ENCODE peak calls at places on chromosomes 13 and 19, in seven cellular contexts. F, S, I, K, T, G and P are unnamed samples. For H3K4me1 and H3K9me3, the result is how much of the 10 kb centered on the place peaks cover.

GRCh38 chr13:49213997-49214916 is 5.9 kb upstream of the MLNR start:
- DNase-seq in F (no peak), S (no peak), I (no peak), K (no peak), T (no peak), G (no peak), P (no peak)

GRCh38 chr19:46076951-46077814 is 36.4 kb upstream of the IGFL4 start:
- DNase-seq in F (peak), S (peak), I (peak), K (no peak), T (no peak), G (no peak), P (no peak)

GRCh38 chr19:8194528-8195275 is 14.5 kb upstream of the CERS4 start:
- DNase-seq in F (no peak), S (no peak), I (no peak), K (no peak), T (no peak), G (peak), P (no peak)

GRCh38 chr13:102965802-102966201 is 100.4 kb downstream of the SLC10A2 start:
- DNase-seq in F (no peak), S (no peak), I (no peak), K (no peak), T (no peak), G (no peak), P (no peak)

GRCh38 chr19:29509456-29509855 is 16.3 kb upstream of the VSTM2B start:
- DNase-seq in F (no peak), S (no peak), I (no peak), K (no peak), T (peak), G (peak), P (no peak)

GRCh38 chr19:32359581-32359980 is 14.2 kb downstream of the ZNF507 start:
- DNase-seq in F (no peak), S (no peak), I (no peak), K (no peak), T (no peak), G (no peak), P (no peak)

GRCh38 chr19:27777726-27778125 is 1435.2 kb downstream of the UQCRFS1 start:
- DNase-seq in F (no peak), S (peak), I (no peak), K (no peak), T (no peak), G (no peak), P (no peak)

GRCh38 chr19:19873381-19873780 is 7.7 kb downstream of the ZNF253 start:
- DNase-seq in F (no peak), S (no peak), I (no peak), K (no peak), T (no peak), G (no peak), P (no peak)

GRCh38 chr13:73849292-73849691 is 284.9 kb downstream of the KLF12 start:
- DNase-seq in F (no peak), S (no peak), I (no peak), K (no peak), T (no peak), G (no peak), P (no peak)

GRCh38 chr19:567296-567900 is 5.0 kb upstream of the BSG start:
- DNase-seq in F (no peak), S (no peak), I (no peak), K (no peak), T (no peak), G (peak), P (no peak)

GRCh38 chr19:44764975-44765948 is 12.4 kb upstream of the CBLC start:
- DNase-seq in F (no peak), S (peak), I (no peak), K (no peak), T (peak), G (peak), P (no peak)

GRCh38 chr13:32682740-32683139 is 96.5 kb downstream of the PDS5B start:
- DNase-seq in F (no peak), S (no peak), I (no peak), K (no peak), T (no peak), G (no peak), P (no peak)

GRCh38 chr19:616276-616675 is 17.1 kb downstream of the POLRMT start:
- DNase-seq in F (no peak), S (no peak), I (no peak), K (no peak), T (no peak), G (no peak), P (no peak)

GRCh38 chr19:2488405-2488941 is 12.5 kb downstream of the GADD45B start:
- DNase-seq in F (no peak), S (no peak), I (no peak), K (no peak), T (no peak), G (no peak), P (no peak)

GRCh38 chr19:4803736-4804695 is 12.5 kb downstream of the FEM1A start:
- DNase-seq in F (peak), S (peak), I (no peak), K (peak), T (peak), G (peak), P (no peak)

DNA sequence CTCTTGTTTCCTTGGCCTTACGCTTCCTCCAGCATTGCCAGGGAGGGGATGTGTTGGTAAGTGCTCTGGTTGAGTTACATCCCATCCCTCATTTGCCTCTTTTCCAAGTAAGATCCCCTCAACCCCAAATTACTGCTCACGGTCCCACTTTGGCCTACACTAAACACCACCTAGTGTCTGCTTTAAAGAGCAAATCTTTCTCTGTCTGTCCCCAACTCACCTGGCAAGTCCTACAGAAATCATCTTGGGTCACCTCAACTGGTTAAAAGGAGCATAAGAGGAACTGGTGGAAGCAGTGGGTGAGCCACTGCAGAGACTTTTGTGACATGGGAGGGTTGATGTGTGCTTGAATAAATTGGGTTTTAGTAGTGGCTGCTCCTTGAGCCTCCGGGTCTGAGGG is 55.2 kb upstream of the SERPINE3 start:
- DNase-seq in F (no peak), S (no peak), I (no peak), K (no peak), T (no peak), G (no peak), P (no peak)
- H3K4me1 ChIP-seq in F (under half), S (under half), I (under half), K (under half), T (under half), G (under half), P (under half)

DNA sequence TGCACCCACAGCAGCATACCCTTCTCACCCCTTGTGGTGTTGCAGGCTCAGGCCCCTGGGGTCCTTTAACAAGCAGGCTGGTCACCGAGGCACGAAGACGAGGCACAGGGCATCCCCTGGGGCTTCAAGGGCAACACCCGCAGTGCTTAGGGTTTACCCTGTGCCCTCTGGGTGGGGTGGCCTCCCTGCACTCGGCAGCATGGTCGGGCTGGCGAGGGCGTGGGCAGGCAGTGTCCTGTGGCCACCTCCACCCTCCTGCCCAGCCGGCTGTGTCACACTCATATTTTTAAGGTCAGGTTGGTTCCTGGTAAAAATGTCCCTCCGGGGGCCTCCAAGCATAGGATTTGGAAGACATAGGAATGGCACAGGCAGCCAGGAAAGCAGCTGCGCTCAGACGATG is 11.4 kb upstream of the ZNF135 start:
- DNase-seq in F (no peak), S (no peak), I (no peak), K (no peak), T (no peak), G (no peak), P (no peak)
- H3K9me3 ChIP-seq in F (under half), S (under half), I (under half), K (under half), T (under half), G (half or more), P (under half)

DNA sequence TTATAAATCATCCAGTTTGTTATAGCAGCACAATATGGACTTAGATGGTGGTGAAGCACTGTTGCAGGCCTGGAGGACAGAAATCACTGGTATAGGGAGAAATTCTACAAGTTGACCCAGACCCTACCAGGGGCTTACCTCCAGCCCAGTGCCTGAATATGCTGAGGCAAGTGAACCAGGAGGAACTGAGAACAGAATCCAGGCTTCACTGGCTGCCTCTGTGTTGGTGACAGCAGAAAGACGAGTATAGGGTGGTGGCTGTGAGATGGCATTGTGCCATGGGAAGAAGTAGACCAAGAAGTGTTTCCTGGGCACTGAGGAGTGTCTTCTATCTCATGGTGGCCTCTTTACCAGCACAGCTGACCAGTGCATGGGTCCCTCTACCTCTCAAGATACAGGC is 15.9 kb upstream of the EID2 start:
- DNase-seq in F (no peak), S (no peak), I (no peak), K (no peak), T (no peak), G (no peak), P (no peak)
- H3K4me1 ChIP-seq in F (under half), S (under half), I (under half), K (under half), T (under half), G (under half), P (under half)

DNA sequence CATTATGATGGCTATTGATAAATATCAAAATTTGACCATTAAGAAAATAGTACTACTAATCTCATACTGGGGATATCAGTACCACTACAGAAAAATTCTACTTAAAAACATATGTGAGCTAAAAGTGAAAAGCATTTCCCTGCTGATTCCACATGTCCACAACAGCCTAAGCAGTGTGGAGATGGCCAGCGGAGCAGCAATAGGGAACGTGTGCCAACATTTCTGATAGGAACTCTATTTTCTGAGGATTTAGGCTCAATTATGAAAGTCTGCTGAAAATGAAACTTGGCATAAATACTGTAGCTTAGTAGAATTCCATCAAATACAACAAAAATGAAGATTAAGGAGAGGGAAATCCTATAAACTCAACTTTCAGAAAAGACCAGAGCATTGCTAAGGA is 311.6 kb downstream of the ENOX1 start:
- DNase-seq in F (no peak), S (no peak), I (no peak), K (no peak), T (no peak), G (no peak), P (no peak)
- H3K9me3 ChIP-seq in F (under half), S (under half), I (under half), K (under half), T (under half), G (under half), P (under half)

GRCh38 chr13:101140087-101140770 is 276.1 kb downstream of the NALCN start:
- DNase-seq in F (no peak), S (no peak), I (no peak), K (no peak), T (no peak), G (no peak), P (no peak)

GRCh38 chr13:101144808-101145419 is 271.4 kb downstream of the NALCN start:
- DNase-seq in F (no peak), S (no peak), I (no peak), K (no peak), T (no peak), G (no peak), P (no peak)

GRCh38 chr13:101140936-101141335 is 275.4 kb downstream of the NALCN start:
- DNase-seq in F (no peak), S (no peak), I (no peak), K (no peak), T (no peak), G (no peak), P (no peak)

DNA sequence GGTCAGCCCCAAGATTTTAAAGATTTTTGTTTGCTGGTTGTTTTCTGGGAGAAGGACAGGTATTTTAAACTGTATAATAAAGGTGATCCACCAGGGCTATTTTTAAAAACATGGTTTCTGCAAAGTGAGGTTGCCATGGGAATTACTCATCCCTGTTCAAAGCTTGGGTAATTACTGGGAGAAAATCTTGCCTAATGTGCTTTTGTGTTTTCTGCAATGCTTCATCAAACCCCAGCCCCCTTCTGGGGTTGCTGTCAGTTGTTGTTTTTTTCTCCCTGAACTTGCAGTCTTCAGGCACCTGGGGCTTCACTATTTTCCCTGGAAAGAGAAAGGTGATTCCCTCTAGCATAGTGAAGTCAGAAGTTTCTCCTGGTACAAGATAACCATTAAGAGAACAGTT is 277.2 kb downstream of the NALCN start:
- DNase-seq in F (no peak), S (no peak), I (no peak), K (no peak), T (no peak), G (no peak), P (no peak)
- H3K4me1 ChIP-seq in F (under half), S (under half), I (under half), K (under half), T (under half), G (under half), P (under half)

GRCh38 chr19:58056861-58057260 is 2.2 kb upstream of the ZNF135 start:
- DNase-seq in F (no peak), S (no peak), I (no peak), K (no peak), T (no peak), G (no peak), P (no peak)
- H3K9me3 ChIP-seq in F (under half), S (under half), I (under half), K (under half), T (under half), G (under half), P (under half)